ENCODE peak calls at places on chromosomes 11 and 22, in nine cellular contexts. O is COR-L47; X is activated CD8-positive, alpha-beta memory T cell treated with anti-CD3 and anti-CD28 coated beads, Interleukin-2, amount 50 U/mL, for 48 hours; U is GM13977; C is SK-MEL-5; V is AG10803; I is anterior cingulate cortex; Q is activated CD4-positive, CD25-positive, alpha-beta regulatory T cell; H is right atrium auricular region. F is an unnamed sample.
A peak's percentile ranks its signal among the peaks of the same experiment; 100 is the strongest.

GRCh38 chr11:93567406-93567819 is 24.2 kb upstream of the SMCO4 start:
- DNase-seq in O (no peak), X (no peak), U (no peak), C (no peak), V (peak; percentile 50), I (peak; percentile 52), Q (no peak), H (peak; percentile 62), F (no peak)

GRCh38 chr11:94106699-94107098 is 21.9 kb upstream of the PANX1 start:
- DNase-seq in O (no peak), X (no peak), U (no peak), C (no peak), V (no peak), I (no peak), Q (no peak), H (no peak), F (no peak)

GRCh38 chr11:36075053-36075452 is 131.2 kb downstream of the LDLRAD3 start:
- DNase-seq in O (no peak), X (no peak), U (no peak), C (no peak), V (peak; percentile 97), I (no peak), Q (no peak), H (no peak), F (no peak)

GRCh38 chr11:46248270-46249102 is 29.0 kb upstream of the CREB3L1 start:
- DNase-seq in O (no peak), X (no peak), U (no peak), C (peak; percentile 29), V (peak; percentile 96), I (no peak), Q (no peak), H (no peak), F (no peak)

GRCh38 chr11:102157219-102157618 is 47.0 kb downstream of the YAP1 start:
- DNase-seq in O (no peak), X (no peak), U (no peak), C (peak; percentile 95), V (peak; percentile 54), I (no peak), Q (no peak), H (peak; percentile 85), F (no peak)

GRCh38 chr11:106160494-106160893 is 83.0 kb downstream of the AASDHPPT start:
- DNase-seq in O (no peak), X (no peak), U (no peak), C (no peak), V (no peak), I (no peak), Q (no peak), H (no peak), F (peak; percentile 4)

GRCh38 chr11:47189100-47189834 is 3.0 kb upstream of the PACSIN3 start:
- DNase-seq in O (no peak), X (no peak), U (no peak), C (peak; percentile 27), V (peak; percentile 81), I (no peak), Q (no peak), H (no peak), F (no peak)

GRCh38 chr22:49284389-49284788 is 543.3 kb downstream of the BRD1 start:
- DNase-seq in O (no peak), X (no peak), U (no peak), C (no peak), V (no peak), I (no peak), Q (no peak), H (no peak), F (no peak)

GRCh38 chr11:19790831-19791552 is 78.4 kb downstream of the NAV2 start:
- DNase-seq in O (no peak), X (no peak), U (no peak), C (no peak), V (no peak), I (no peak), Q (no peak), H (no peak), F (peak; percentile 20)

GRCh38 chr11:46296520-46297448 is 19.3 kb downstream of the CREB3L1 start:
- DNase-seq in O (peak; percentile 76), X (no peak), U (no peak), C (no peak), V (peak; percentile 90), I (no peak), Q (no peak), H (no peak), F (no peak)

GRCh38 chr11:128853556-128853955 is 13.5 kb downstream of the KCNJ1 start:
- DNase-seq in O (no peak), X (peak; percentile 35), U (no peak), C (no peak), V (no peak), I (no peak), Q (no peak), H (no peak), F (no peak)

GRCh38 chr11:15969701-15970329 is 386.5 kb downstream of the SOX6 start:
- DNase-seq in O (no peak), X (no peak), U (peak; percentile 20), C (peak; percentile 99), V (peak; percentile 91), I (no peak), Q (no peak), H (peak; percentile 72), F (peak; percentile 78)

GRCh38 chr11:48109046-48109666 is 107.5 kb upstream of the OR4B1 start:
- DNase-seq in O (peak; percentile 46), X (no peak), U (no peak), C (peak; percentile 79), V (peak; percentile 66), I (no peak), Q (no peak), H (no peak), F (peak; percentile 37)

GRCh38 chr11:35946766-35947165 is 2.9 kb downstream of the LDLRAD3 start:
- DNase-seq in O (no peak), X (no peak), U (no peak), C (no peak), V (no peak), I (no peak), Q (no peak), H (no peak), F (no peak)

GRCh38 chr11:129691154-129691553 is 124.5 kb upstream of the TMEM45B start:
- DNase-seq in O (no peak), X (no peak), U (no peak), C (no peak), V (no peak), I (no peak), Q (no peak), H (no peak), F (no peak)

GRCh38 chr11:134026655-134027343 is 42.1 kb upstream of the JAM3 start:
- DNase-seq in O (peak; percentile 27), X (no peak), U (no peak), C (no peak), V (no peak), I (no peak), Q (no peak), H (no peak), F (no peak)

GRCh38 chr22:45064313-45065268 is 54.8 kb upstream of the PHF21B start:
- DNase-seq in O (no peak), X (peak; percentile 74), U (peak; percentile 82), C (peak; percentile 89), V (peak; percentile 63), I (no peak), Q (no peak), H (no peak), F (peak; percentile 46)

GRCh38 chr11:33941637-33942160 is 49.8 kb upstream of the LMO2 start:
- DNase-seq in O (no peak), X (no peak), U (no peak), C (no peak), V (peak; percentile 11), I (no peak), Q (no peak), H (peak; percentile 75), F (peak; percentile 32)

GRCh38 chr11:43489869-43490465 is 131.2 kb downstream of the TTC17 start:
- DNase-seq in O (no peak), X (no peak), U (no peak), C (no peak), V (no peak), I (no peak), Q (no peak), H (no peak), F (no peak)

GRCh38 chr11:441418-442274 is at the start of gene ANO9:
- DNase-seq in O (peak; percentile 73), X (peak; percentile 79), U (peak; percentile 91), C (no peak), V (no peak), I (no peak), Q (peak; percentile 29), H (no peak), F (peak; percentile 80)

GRCh38 chr22:33844273-33844672 is 76.0 kb downstream of the LARGE1 start:
- DNase-seq in O (no peak), X (no peak), U (no peak), C (no peak), V (no peak), I (no peak), Q (no peak), H (no peak), F (no peak)

GRCh38 chr22:38284042-38284402 is 11.2 kb upstream of the TMEM184B start:
- DNase-seq in O (no peak), X (no peak), U (no peak), C (no peak), V (peak; percentile 97), I (no peak), Q (no peak), H (peak; percentile 82), F (no peak)

GRCh38 chr11:126344291-126344970 is 11.1 kb upstream of the ST3GAL4 start:
- DNase-seq in O (no peak), X (no peak), U (no peak), C (no peak), V (no peak), I (no peak), Q (no peak), H (no peak), F (no peak)

GRCh38 chr22:45503816-45504702 is 1.4 kb downstream of the FBLN1 start:
- DNase-seq in O (no peak), X (no peak), U (peak; percentile 56), C (no peak), V (peak; percentile 57), I (no peak), Q (no peak), H (no peak), F (no peak)

GRCh38 chr11:217704-218103 is 10.2 kb downstream of the RIC8A start:
- DNase-seq in O (no peak), X (no peak), U (no peak), C (no peak), V (no peak), I (no peak), Q (no peak), H (no peak), F (no peak)

GRCh38 chr11:103338621-103339484 is 229.6 kb downstream of the DYNC2H1 start:
- DNase-seq in O (no peak), X (no peak), U (no peak), C (no peak), V (peak; percentile 44), I (no peak), Q (no peak), H (no peak), F (no peak)

GRCh38 chr11:9231848-9232177 is 33.3 kb downstream of the DENND5A start:
- DNase-seq in O (no peak), X (no peak), U (peak; percentile 60), C (peak; percentile 73), V (peak; percentile 57), I (no peak), Q (no peak), H (no peak), F (peak; percentile 40)

GRCh38 chr11:9662273-9662672 is 1.6 kb upstream of the SWAP70 start:
- DNase-seq in O (no peak), X (no peak), U (peak; percentile 40), C (no peak), V (no peak), I (no peak), Q (no peak), H (no peak), F (peak; percentile 44)

GRCh38 chr22:39482768-39483167 is 19.3 kb upstream of the MIEF1 start:
- DNase-seq in O (no peak), X (no peak), U (no peak), C (no peak), V (no peak), I (no peak), Q (no peak), H (no peak), F (no peak)

GRCh38 chr22:50564289-50564688 is 1.6 kb upstream of the SYCE3 start:
- DNase-seq in O (no peak), X (no peak), U (no peak), C (no peak), V (no peak), I (no peak), Q (no peak), H (no peak), F (no peak)

GRCh38 chr22:27531782-27532530 is 269.6 kb downstream of the MN1 start:
- DNase-seq in O (no peak), X (no peak), U (no peak), C (no peak), V (peak; percentile 87), I (no peak), Q (no peak), H (no peak), F (no peak)

F was measured in GM12865.